ENCODE peak calls at places on chromosome 1, in five cellular contexts. N is suprapubic skin, X is HepG2, S is uterus, B is stomach. R is an unnamed sample.

GRCh38 chr1:222994506-222995229 is 148.4 kb downstream of the TLR5 start:
- DNase-seq in N (no peak), X (no peak), S (no peak), B (no peak), R (no peak)

GRCh38 chr1:23215751-23216449 is 1.4 kb downstream of the HTR1D start:
- DNase-seq in N (no peak), X (peak; percentile 13), S (no peak), B (no peak), R (no peak)

GRCh38 chr1:154726443-154726842 is 118.5 kb upstream of the ADAR start:
- DNase-seq in N (no peak), X (no peak), S (no peak), B (no peak), R (no peak)

GRCh38 chr1:17137441-17137840 is 18.2 kb upstream of the PADI2 start:
- DNase-seq in N (no peak), X (no peak), S (no peak), B (no peak), R (no peak)

GRCh38 chr1:53860967-53861411 is 22.9 kb upstream of the NDC1 start:
- DNase-seq in N (no peak), X (peak; percentile 69), S (peak; percentile 38), B (peak; percentile 39), R (no peak)

GRCh38 chr1:110548381-110548780 is 29.4 kb upstream of the KCNA10 start:
- DNase-seq in N (no peak), X (peak; percentile 41), S (no peak), B (peak; percentile 38), R (no peak)

GRCh38 chr1:176033879-176034278 is 173.2 kb downstream of the COP1 start:
- DNase-seq in N (no peak), X (no peak), S (no peak), B (no peak), R (no peak)

GRCh38 chr1:228785366-228786085 is 50.2 kb downstream of the RHOU start:
- DNase-seq in N (no peak), X (no peak), S (no peak), B (no peak), R (no peak)

GRCh38 chr1:204130178-204130577 is 21.7 kb downstream of the ETNK2 start:
- DNase-seq in N (no peak), X (no peak), S (peak; percentile 50), B (peak; percentile 71), R (no peak)

GRCh38 chr1:116915182-116915611 is 5.5 kb downstream of the PTGFRN start:
- DNase-seq in N (no peak), X (no peak), S (peak; percentile 45), B (peak; percentile 69), R (no peak)
- TF ChIP-seq POLR2A in N (no peak), X (no peak), S (no peak), B (no peak), R (no peak)

GRCh38 chr1:209837671-209838070 is 9.9 kb downstream of the UTP25 start:
- DNase-seq in N (no peak), X (no peak), S (no peak), B (no peak), R (no peak)

GRCh38 chr1:209840611-209841010 is 12.8 kb downstream of the UTP25 start:
- DNase-seq in N (no peak), X (no peak), S (no peak), B (no peak), R (no peak)

GRCh38 chr1:209838537-209838936 is 10.8 kb downstream of the UTP25 start:
- DNase-seq in N (no peak), X (peak; percentile 38), S (no peak), B (peak; percentile 48), R (no peak)

GRCh38 chr1:209835782-209836298 is 8.1 kb downstream of the UTP25 start:
- DNase-seq in N (no peak), X (no peak), S (no peak), B (no peak), R (no peak)

DNA sequence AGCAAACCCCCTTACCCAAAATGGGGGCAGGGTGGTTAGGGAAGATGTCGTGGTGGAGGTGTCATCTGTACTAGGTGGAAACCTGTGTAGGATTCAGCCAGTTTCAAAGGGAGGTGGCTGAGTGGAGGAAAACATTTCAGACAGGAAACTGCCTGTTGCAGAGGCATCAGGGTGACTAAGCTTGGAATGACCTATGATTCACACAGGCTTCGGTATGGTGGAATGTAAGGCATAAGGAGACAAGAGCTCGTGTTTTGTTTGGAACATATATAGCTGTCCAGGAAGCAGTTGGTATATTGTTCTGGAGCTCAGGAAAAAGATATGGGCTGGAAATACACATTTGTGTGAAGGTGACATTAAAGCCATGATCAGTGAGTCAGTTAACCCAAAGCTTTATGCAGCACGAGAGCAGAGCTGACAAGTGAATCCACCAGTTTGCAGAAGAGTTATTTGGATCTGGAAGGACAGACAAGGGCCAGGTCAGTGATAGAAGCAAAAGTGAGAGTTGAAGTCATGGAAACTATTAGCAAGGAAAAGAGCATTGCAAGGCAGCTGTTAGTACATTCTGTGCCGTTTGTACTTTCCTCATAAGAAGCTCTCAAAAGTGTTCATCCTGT is 12.2 kb downstream of the UTP25 start:
- DNase-seq in N (no peak), X (peak; percentile 45), S (no peak), B (no peak), R (no peak)
- TF ChIP-seq POLR2A in N (no peak), X (no peak), S (no peak), B (no peak), R (no peak)

DNA sequence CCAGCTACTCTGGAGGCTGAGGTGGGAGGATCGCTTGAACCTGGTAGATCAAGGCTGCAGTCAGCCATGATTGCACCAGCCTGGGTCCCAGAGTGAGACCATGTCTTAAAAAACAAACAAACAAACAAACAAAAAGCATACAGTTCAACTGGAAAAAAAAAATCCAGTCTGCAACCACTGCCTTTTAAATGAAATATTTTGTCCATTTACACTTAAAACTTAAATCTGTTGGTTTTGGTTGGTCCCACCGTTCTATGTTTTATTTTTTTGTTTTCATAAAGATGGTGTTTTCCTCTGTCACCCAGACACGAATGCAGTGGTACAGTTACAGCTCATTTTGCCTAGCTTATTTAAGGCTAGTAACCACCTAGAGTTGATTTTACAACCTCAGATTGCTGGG is 9.8 kb downstream of the FALEC start:
- DNase-seq in N (no peak), X (no peak), S (no peak), B (no peak), R (no peak)
- TF ChIP-seq POLR2A in N (no peak), X (no peak), S (no peak), B (no peak), R (no peak)

DNA sequence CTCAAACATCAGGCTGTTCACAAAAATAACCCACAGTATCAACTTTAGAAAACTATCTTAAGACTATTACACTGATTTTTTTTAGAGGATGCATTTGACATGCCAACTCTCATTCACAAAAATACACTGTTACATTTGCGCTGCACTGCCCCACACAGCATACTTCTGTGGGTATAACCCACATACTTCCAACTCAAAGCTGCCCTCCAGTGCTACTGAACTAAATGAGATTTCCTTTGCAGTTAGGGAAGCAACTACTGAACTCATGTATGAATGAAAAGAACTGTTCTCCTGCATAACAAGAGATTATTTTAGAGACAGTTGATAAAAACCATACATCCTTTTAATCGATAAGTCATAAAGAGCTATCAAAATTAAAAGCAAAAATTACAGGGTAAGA is 25.8 kb upstream of the GADD45A start:
- DNase-seq in N (no peak), X (no peak), S (no peak), B (no peak), R (no peak)
- TF ChIP-seq POLR2A in N (no peak), X (no peak), S (no peak), B (no peak), R (no peak)

GRCh38 chr1:209720826-209721225 is 16.2 kb downstream of the HSD11B1 start:
- DNase-seq in N (no peak), X (no peak), S (no peak), B (no peak), R (no peak)

GRCh38 chr1:209723265-209723664 is 18.6 kb downstream of the HSD11B1 start:
- DNase-seq in N (no peak), X (no peak), S (no peak), B (no peak), R (no peak)

GRCh38 chr1:209717818-209718217 is 13.2 kb downstream of the HSD11B1 start:
- DNase-seq in N (no peak), X (no peak), S (no peak), B (no peak), R (no peak)

GRCh38 chr1:209721406-209721805 is 16.8 kb downstream of the HSD11B1 start:
- DNase-seq in N (no peak), X (no peak), S (no peak), B (no peak), R (no peak)

GRCh38 chr1:209720326-209720725 is 15.7 kb downstream of the HSD11B1 start:
- DNase-seq in N (no peak), X (no peak), S (no peak), B (no peak), R (no peak)
- TF ChIP-seq POLR2A in N (no peak), X (no peak), S (no peak), B (no peak), R (no peak)

DNA sequence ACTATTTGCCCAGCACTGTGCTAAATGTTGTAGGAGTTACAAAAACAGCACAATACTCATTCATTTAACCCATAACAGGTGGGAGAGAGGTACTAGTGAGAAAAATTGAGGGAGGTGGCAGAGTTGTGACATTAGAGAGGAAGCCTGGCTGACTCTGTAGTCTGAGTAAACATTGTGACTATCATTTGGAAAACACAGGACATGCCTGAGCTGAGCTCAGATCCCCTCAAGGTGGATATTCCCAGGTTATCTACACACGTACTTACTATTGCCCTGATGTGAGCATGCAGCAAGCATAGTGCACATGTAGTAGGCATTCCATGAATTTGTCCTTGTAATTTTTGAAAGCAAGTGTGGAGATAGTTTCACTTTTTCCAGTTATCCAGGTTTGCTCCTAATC is 10.9 kb downstream of the CAMK1G start:
- DNase-seq in N (no peak), X (no peak), S (no peak), B (no peak), R (no peak)
- TF ChIP-seq POLR2A in N (no peak), X (no peak), S (no peak), B (no peak), R (no peak)

R was measured in gastrocnemius medialis.